ENCODE peak calls at places on chromosomes 11 and 22, in four cellular contexts. U is Calu3, O is spleen, C is HepG2. V is an unnamed sample.
A peak's percentile ranks its signal among the peaks of the same experiment; 100 is the strongest.

GRCh38 chr11:109112748-109113378 is 309.1 kb upstream of the C11orf87 start:
- DNase-seq in U (no peak), O (no peak), C (no peak), V (no peak)

GRCh38 chr11:4464216-4465159 is 15.4 kb downstream of the OR52K2 start:
- DNase-seq in U (no peak), O (no peak), C (no peak), V (no peak)

GRCh38 chr11:119537641-119538253 is 114.8 kb upstream of the THY1 start:
- DNase-seq in U (no peak), O (no peak), C (no peak), V (no peak)

GRCh38 chr22:27170491-27170890 is 513.1 kb downstream of the MIAT start:
- DNase-seq in U (peak; percentile 21), O (no peak), C (no peak), V (no peak)

GRCh38 chr22:38257170-38257569 is 15.6 kb downstream of the TMEM184B start:
- DNase-seq in U (no peak), O (no peak), C (no peak), V (no peak)

GRCh38 chr11:62444271-62444833 is 25.5 kb downstream of the SCGB1A1 start:
- DNase-seq in U (no peak), O (peak; percentile 85), C (no peak), V (no peak)

GRCh38 chr11:110295487-110296225 is 758 bp downstream of the RDX start:
- DNase-seq in U (peak; percentile 45), O (peak; percentile 93), C (no peak), V (peak; percentile 34)

GRCh38 chr11:115201121-115201792 is 303.0 kb downstream of the CADM1 start:
- DNase-seq in U (no peak), O (no peak), C (no peak), V (no peak)

GRCh38 chr11:64297722-64298358 is 2.3 kb upstream of the CATSPERZ start:
- DNase-seq in U (no peak), O (no peak), C (no peak), V (no peak)

GRCh38 chr11:66818231-66818955 is 24.8 kb upstream of the RCE1 start:
- DNase-seq in U (no peak), O (no peak), C (no peak), V (no peak)

GRCh38 chr22:31829505-31829904 is 75.7 kb downstream of the DEPDC5 start:
- DNase-seq in U (peak; percentile 19), O (no peak), C (peak; percentile 46), V (no peak)

GRCh38 chr11:87666730-87667129 is 508.5 kb downstream of the RAB38 start:
- DNase-seq in U (no peak), O (no peak), C (no peak), V (no peak)

GRCh38 chr11:60280412-60280811 is at the start of gene MS4A4A:
- DNase-seq in U (no peak), O (no peak), C (no peak), V (no peak)

GRCh38 chr22:30205281-30206115 is 41.1 kb downstream of the LIF start:
- DNase-seq in U (no peak), O (no peak), C (peak; percentile 40), V (no peak)

GRCh38 chr11:67561971-67562560 is 21.5 kb upstream of the GSTP1 start:
- DNase-seq in U (no peak), O (no peak), C (no peak), V (no peak)

GRCh38 chr11:65817815-65818680 is 15.7 kb upstream of the SNX32 start:
- DNase-seq in U (peak; percentile 97), O (peak; percentile 99), C (peak; percentile 71), V (peak; percentile 100)

GRCh38 chr11:4539603-4540219 is 5.3 kb upstream of the OR52M1 start:
- DNase-seq in U (peak; percentile 73), O (peak; percentile 75), C (peak; percentile 18), V (peak; percentile 58)

GRCh38 chr22:34587357-34588356 is 478.3 kb upstream of the ISX start:
- DNase-seq in U (no peak), O (no peak), C (no peak), V (no peak)

GRCh38 chr11:95768521-95768920 is 21.1 kb downstream of the FAM76B start:
- DNase-seq in U (no peak), O (no peak), C (no peak), V (no peak)

GRCh38 chr11:19428206-19429001 is 187.7 kb upstream of the E2F8 start:
- DNase-seq in U (no peak), O (no peak), C (no peak), V (no peak)

GRCh38 chr11:12862761-12863469 is 146.2 kb upstream of the RASSF10 start:
- DNase-seq in U (no peak), O (no peak), C (no peak), V (peak; percentile 47)

GRCh38 chr11:125274309-125274708 is 109.8 kb downstream of the PKNOX2 start:
- DNase-seq in U (no peak), O (no peak), C (no peak), V (no peak)

GRCh38 chr22:26648761-26649363 is 8.5 kb upstream of the MIAT start:
- DNase-seq in U (no peak), O (no peak), C (no peak), V (no peak)

GRCh38 chr11:61696602-61697001 is 16.4 kb downstream of the DAGLA start:
- DNase-seq in U (peak; percentile 32), O (no peak), C (no peak), V (no peak)

GRCh38 chr11:74696488-74696887 is 34.7 kb downstream of the CHRDL2 start:
- DNase-seq in U (no peak), O (no peak), C (no peak), V (no peak)

GRCh38 chr11:74693531-74693930 is 37.7 kb downstream of the CHRDL2 start:
- DNase-seq in U (no peak), O (no peak), C (no peak), V (no peak)

GRCh38 chr11:74695705-74696280 is 35.4 kb downstream of the CHRDL2 start:
- DNase-seq in U (no peak), O (no peak), C (no peak), V (no peak)

GRCh38 chr11:74694536-74694935 is 36.7 kb downstream of the CHRDL2 start:
- DNase-seq in U (no peak), O (no peak), C (no peak), V (no peak)

DNA sequence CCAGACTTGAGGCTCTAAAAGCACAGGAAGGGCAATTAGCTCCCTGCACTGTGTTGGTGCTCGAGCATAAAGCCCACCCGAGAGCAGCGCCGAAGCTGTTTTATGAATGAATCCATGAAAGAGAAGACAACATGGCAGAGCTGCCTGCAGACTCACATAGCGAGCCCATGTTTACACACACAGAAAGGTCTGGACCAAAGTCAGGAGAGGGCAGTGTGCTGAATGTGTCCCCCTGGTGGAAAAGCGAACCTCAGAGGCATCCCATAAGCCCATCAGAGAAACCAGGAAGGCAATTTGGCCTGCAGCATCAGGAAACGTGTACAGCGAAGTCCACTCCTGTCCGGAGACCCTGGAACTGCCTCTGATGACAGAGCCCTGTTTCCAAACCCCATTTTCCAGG is 37.1 kb downstream of the CHRDL2 start:
- DNase-seq in U (no peak), O (no peak), C (peak; percentile 57), V (no peak)
- TF ChIP-seq CTCF in U (no peak), O (no peak), C (peak; percentile 64), V (no peak)

GRCh38 chr11:113546757-113547507 is 71.7 kb upstream of the DRD2 start:
- DNase-seq in U (no peak), O (no peak), C (no peak), V (no peak)
- TF ChIP-seq CTCF in U (no peak), O (no peak), C (no peak), V (no peak)

GRCh38 chr11:73205666-73206343 is 12.3 kb upstream of the P2RY2 start:
- DNase-seq in U (no peak), O (no peak), C (no peak), V (no peak)
- TF ChIP-seq CTCF in U (no peak), O (no peak), C (no peak), V (no peak)

GRCh38 chr11:121864660-121865059 is 251.4 kb downstream of the BLID start:
- DNase-seq in U (no peak), O (no peak), C (peak; percentile 19), V (no peak)
- TF ChIP-seq CTCF in U (no peak), O (no peak), C (peak; percentile 44), V (no peak)

DNA sequence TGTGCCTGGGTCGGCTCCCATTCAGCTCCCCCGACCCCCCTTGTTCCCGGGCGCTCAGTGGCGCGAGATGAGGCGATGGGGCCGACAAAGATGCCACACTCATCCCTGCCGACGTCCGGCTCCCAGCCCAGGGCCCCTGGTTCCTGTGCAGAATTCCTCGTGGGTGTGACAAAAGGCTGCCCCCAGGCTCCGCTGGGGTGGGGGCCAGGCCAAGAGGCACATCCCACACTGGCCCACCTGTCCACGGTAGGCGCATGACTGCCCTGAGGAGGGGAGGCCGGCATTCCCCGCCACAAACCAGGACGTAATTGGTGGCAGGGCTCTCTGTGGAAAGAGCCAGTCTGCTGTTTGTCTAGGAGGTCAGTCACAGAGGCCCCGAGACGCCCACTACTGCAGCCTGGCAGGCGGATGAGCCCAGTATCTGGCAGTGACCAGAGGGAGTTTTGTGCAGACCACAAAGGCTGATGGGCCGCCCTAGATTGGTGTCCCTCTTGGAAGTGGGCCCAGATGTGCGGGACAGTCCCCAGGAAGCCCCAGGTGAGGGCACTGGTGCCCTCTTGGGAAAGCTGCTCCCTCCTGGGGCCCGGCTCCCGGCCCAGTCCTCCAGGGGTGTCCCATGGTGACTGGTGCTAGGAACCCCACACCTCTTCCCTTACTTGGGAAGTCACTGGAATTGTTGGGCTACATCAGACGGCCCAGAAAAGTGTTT is 5.7 kb downstream of the CCND1 start:
- DNase-seq in U (no peak), O (peak; percentile 67), C (no peak), V (no peak)
- TF ChIP-seq CTCF in U (no peak), O (no peak), C (no peak), V (no peak)

DNA sequence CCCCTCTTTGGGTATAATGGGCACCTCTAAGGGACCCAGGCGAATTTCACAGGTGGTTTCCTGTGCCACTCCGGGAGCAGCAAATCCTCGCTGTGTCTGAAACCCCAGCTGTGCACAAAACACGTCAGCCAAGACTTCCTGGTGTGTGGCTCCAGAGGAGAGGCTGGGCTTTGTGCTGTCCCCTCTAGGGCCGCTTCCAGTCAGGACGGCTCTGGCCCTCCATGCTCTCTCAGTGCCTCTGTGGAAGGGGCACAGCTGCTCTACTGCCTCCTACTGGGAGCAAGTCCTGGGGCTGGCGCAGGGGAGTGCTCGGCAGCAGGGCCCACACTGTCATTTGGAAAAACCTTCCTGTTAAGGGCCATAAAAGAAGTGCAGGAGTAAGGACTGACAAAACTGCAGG is 23.7 kb upstream of the ARFGAP3 start:
- DNase-seq in U (no peak), O (no peak), C (no peak), V (no peak)
- TF ChIP-seq CTCF in U (no peak), O (no peak), C (peak; percentile 43), V (peak; percentile 21)

GRCh38 chr11:127609025-127609788 is 608.6 kb upstream of the KIRREL3 start:
- DNase-seq in U (no peak), O (no peak), C (no peak), V (no peak)
- TF ChIP-seq CTCF in U (no peak), O (no peak), C (no peak), V (no peak)

GRCh38 chr11:46899501-46900025 is 18.8 kb downstream of the LRP4 start:
- DNase-seq in U (no peak), O (no peak), C (no peak), V (no peak)
- TF ChIP-seq CTCF in U (no peak), O (no peak), C (no peak), V (no peak)

DNA sequence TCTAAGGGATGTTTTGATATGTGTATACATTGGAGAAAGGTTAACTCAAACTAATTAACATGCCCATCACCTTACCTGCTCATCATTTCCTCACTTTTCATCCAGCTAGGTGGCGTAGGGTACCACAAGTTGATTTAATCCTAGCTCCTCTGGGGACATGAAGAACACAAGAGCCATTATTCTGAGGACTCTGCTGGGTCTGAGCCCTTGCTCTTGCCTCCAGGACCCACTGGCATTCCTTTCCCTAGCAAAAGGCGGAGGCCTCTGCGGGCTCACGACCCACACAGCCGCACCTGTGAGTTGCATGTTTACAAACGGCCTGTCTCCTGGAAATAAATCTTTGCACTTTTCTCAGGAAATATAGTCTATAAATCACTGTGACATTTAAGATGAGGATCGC is 871.9 kb downstream of the TBC1D22A start:
- DNase-seq in U (no peak), O (no peak), C (no peak), V (no peak)
- TF ChIP-seq CTCF in U (no peak), O (no peak), C (no peak), V (no peak)